ENCODE peak calls at places on chromosomes 13 and 19, in ten cellular contexts. L, O, R, H, P, I, T, S, N and Q are unnamed samples.

GRCh38 chr13:66952507-66952906 is 277.6 kb downstream of the PCDH9 start:
- DNase-seq in L (no peak), O (no peak), R (no peak), H (no peak), P (no peak), I (no peak), T (no peak), S (no peak), N (no peak), Q (no peak)

GRCh38 chr13:21987793-21988192 is 316.9 kb downstream of the FGF9 start:
- DNase-seq in L (no peak), O (no peak), R (no peak), H (no peak), P (no peak), I (no peak), T (no peak), S (no peak), N (no peak), Q (no peak)

GRCh38 chr19:6234527-6234926 is 45.2 kb downstream of the MLLT1 start:
- DNase-seq in L (peak), O (no peak), R (no peak), H (no peak), P (no peak), I (no peak), T (no peak), S (no peak), N (no peak), Q (no peak)

GRCh38 chr13:41099986-41100385 is 32.6 kb downstream of the KBTBD6 start:
- DNase-seq in L (no peak), O (no peak), R (no peak), H (no peak), P (no peak), I (no peak), T (no peak), S (no peak), N (no peak), Q (no peak)

GRCh38 chr13:110826861-110827672 is 87.8 kb downstream of the ANKRD10 start:
- DNase-seq in L (no peak), O (no peak), R (no peak), H (no peak), P (no peak), I (no peak), T (peak), S (no peak), N (no peak), Q (no peak)

GRCh38 chr13:40485611-40486517 is 180.6 kb downstream of the FOXO1 start:
- DNase-seq in L (no peak), O (no peak), R (no peak), H (no peak), P (no peak), I (peak), T (no peak), S (peak), N (no peak), Q (no peak)

GRCh38 chr13:97913206-97913605 is 40.3 kb upstream of the IPO5 start:
- DNase-seq in L (no peak), O (no peak), R (no peak), H (no peak), P (no peak), I (no peak), T (no peak), S (no peak), N (no peak), Q (no peak)

GRCh38 chr13:97914537-97914936 is 38.9 kb upstream of the IPO5 start:
- DNase-seq in L (no peak), O (no peak), R (no peak), H (no peak), P (no peak), I (no peak), T (no peak), S (no peak), N (no peak), Q (no peak)

GRCh38 chr13:60351816-60352215 is 45.2 kb upstream of the TDRD3 start:
- DNase-seq in L (no peak), O (no peak), R (no peak), H (no peak), P (no peak), I (no peak), T (no peak), S (no peak), N (no peak), Q (no peak)

GRCh38 chr19:6677924-6678689 is 8.1 kb upstream of the TNFSF14 start:
- DNase-seq in L (no peak), O (no peak), R (no peak), H (no peak), P (no peak), I (no peak), T (peak), S (peak), N (no peak), Q (no peak)

GRCh38 chr13:26037302-26037701 is 14.5 kb downstream of the SHISA2 start:
- DNase-seq in L (no peak), O (no peak), R (no peak), H (no peak), P (no peak), I (no peak), T (peak), S (no peak), N (no peak), Q (no peak)

GRCh38 chr13:32837307-32837972 is 178.8 kb upstream of the KL start:
- DNase-seq in L (no peak), O (no peak), R (no peak), H (no peak), P (no peak), I (no peak), T (no peak), S (no peak), N (no peak), Q (no peak)

GRCh38 chr13:79659161-79659560 is 178.2 kb downstream of the NDFIP2 start:
- DNase-seq in L (no peak), O (no peak), R (no peak), H (no peak), P (peak), I (no peak), T (no peak), S (no peak), N (no peak), Q (no peak)

GRCh38 chr19:38647368-38647965 is at the start of gene ACTN4:
- DNase-seq in L (peak), O (peak), R (peak), H (peak), P (peak), I (peak), T (peak), S (peak), N (peak), Q (peak)

GRCh38 chr13:63408227-63409202 is 1992.9 kb upstream of the PCDH20 start:
- DNase-seq in L (no peak), O (no peak), R (no peak), H (no peak), P (no peak), I (no peak), T (no peak), S (no peak), N (no peak), Q (no peak)

GRCh38 chr13:86201477-86201876 is 402.3 kb upstream of the SLITRK6 start:
- DNase-seq in L (no peak), O (no peak), R (no peak), H (no peak), P (no peak), I (no peak), T (no peak), S (no peak), N (no peak), Q (no peak)

GRCh38 chr13:59643906-59644626 is 519.7 kb downstream of the DIAPH3 start:
- DNase-seq in L (no peak), O (no peak), R (no peak), H (no peak), P (no peak), I (no peak), T (no peak), S (no peak), N (no peak), Q (no peak)

GRCh38 chr19:5263615-5264014 is 77.0 kb downstream of the PTPRS start:
- DNase-seq in L (no peak), O (no peak), R (no peak), H (no peak), P (no peak), I (no peak), T (no peak), S (no peak), N (no peak), Q (no peak)

GRCh38 chr19:39126593-39127187 is 1.1 kb downstream of the PAK4 start:
- DNase-seq in L (no peak), O (peak), R (no peak), H (peak), P (no peak), I (no peak), T (peak), S (no peak), N (no peak), Q (no peak)

GRCh38 chr19:47726467-47726866 is 13.2 kb downstream of the EHD2 start:
- DNase-seq in L (no peak), O (no peak), R (no peak), H (no peak), P (no peak), I (no peak), T (no peak), S (no peak), N (no peak), Q (no peak)

GRCh38 chr19:4399871-4400768 is at the start of gene SH3GL1:
- DNase-seq in L (peak), O (peak), R (peak), H (peak), P (peak), I (peak), T (peak), S (peak), N (peak), Q (peak)

GRCh38 chr13:63026285-63026797 is 1610.7 kb upstream of the PCDH20 start:
- DNase-seq in L (no peak), O (no peak), R (no peak), H (no peak), P (no peak), I (no peak), T (no peak), S (no peak), N (no peak), Q (no peak)

GRCh38 chr13:76884167-76884566 is 2.0 kb downstream of the KCTD12 start:
- DNase-seq in L (no peak), O (peak), R (no peak), H (peak), P (peak), I (no peak), T (peak), S (no peak), N (peak), Q (no peak)

GRCh38 chr13:70889163-70889562 is 780.9 kb upstream of the KLHL1 start:
- DNase-seq in L (no peak), O (no peak), R (no peak), H (no peak), P (no peak), I (no peak), T (no peak), S (no peak), N (no peak), Q (no peak)

GRCh38 chr19:4971424-4971793 is 2.5 kb downstream of the KDM4B start:
- DNase-seq in L (no peak), O (peak), R (no peak), H (no peak), P (no peak), I (no peak), T (peak), S (no peak), N (peak), Q (no peak)

GRCh38 chr13:33349996-33350826 is 64.7 kb upstream of the STARD13 start:
- DNase-seq in L (no peak), O (peak), R (peak), H (peak), P (peak), I (no peak), T (peak), S (no peak), N (peak), Q (no peak)

GRCh38 chr13:72341904-72342303 is 385.5 kb downstream of the MZT1 start:
- DNase-seq in L (no peak), O (no peak), R (no peak), H (no peak), P (no peak), I (no peak), T (no peak), S (no peak), N (no peak), Q (no peak)
- TF ChIP-seq CTCF in L (no peak), O (no peak), R (no peak), H (no peak), P (no peak), I (no peak), T (no peak), S (no peak), N (no peak), Q (no peak)

DNA sequence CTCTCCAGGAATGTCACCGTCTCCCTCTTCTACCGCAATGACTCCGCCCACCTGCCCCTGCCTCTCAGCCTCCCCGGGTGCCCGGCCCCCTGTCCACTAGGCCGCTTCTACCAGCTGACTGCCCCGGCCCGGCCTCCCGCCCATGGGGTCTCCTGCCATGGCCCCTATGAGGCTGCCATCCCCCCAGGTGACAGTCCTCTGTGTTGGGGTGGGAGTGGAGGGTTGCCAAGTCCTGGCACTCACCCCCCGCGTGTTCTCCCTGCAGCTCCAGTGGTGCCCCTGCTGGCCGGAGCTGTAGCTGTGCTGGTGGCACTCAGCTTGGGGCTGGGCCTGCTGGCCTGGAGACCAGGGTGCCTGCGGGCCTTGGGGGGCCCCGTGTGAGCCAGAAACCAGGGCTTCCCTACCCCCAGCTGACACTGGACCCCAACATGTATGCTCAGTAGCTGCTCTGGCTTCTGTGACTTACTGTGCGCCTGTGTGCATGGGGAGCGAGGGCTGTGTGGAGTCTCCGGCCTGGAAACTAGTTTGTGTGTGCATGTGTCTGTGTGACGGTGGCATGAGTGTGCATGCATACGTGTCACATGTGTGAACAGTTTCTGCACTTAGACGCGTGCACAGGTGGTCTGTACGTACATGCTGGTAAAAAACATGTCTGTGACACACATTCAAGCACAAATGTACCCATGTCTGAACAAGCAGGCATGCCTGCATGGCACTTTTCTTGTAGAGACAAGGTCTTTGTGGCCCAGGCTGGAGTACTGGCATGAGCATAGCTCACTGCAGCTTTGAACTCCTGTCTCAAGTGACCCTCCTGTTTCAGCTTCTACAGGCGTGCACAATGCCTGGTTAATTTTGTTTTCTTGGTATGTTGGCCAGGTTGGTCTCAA is 4.8 kb downstream of the ACP4 start:
- DNase-seq in L (no peak), O (peak), R (no peak), H (no peak), P (no peak), I (no peak), T (no peak), S (no peak), N (no peak), Q (no peak)
- TF ChIP-seq CTCF in L (no peak), O (no peak), R (no peak), H (no peak), P (no peak), I (no peak), T (no peak), S (no peak), N (no peak), Q (no peak)

DNA sequence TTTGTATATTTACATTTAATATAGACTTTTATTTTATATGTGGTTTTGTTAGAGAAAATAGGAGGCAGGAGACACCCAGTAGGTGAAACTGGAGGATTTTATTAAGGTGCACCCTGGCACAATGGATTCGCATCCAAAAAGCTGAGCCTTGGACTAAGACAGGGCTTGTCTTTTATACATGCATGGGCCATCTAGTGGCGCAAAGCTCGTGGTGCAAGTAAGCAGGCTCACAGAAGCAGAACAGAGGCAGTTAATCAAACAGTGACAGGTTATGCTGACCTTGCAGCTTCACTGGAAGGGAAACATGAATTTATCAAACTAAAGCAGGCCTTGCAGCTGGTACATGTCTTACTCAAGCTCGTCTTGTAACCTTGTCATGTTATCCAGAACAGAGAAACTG is 58.8 kb upstream of the ZNF681 start:
- DNase-seq in L (no peak), O (peak), R (no peak), H (no peak), P (no peak), I (peak), T (peak), S (peak), N (no peak), Q (no peak)
- TF ChIP-seq CTCF in L (no peak), O (no peak), R (no peak), H (no peak), P (peak), I (peak), T (peak), S (peak), N (no peak), Q (no peak)

GRCh38 chr13:43003729-43004128 is 11.7 kb upstream of the EPSTI1 start:
- DNase-seq in L (no peak), O (no peak), R (no peak), H (no peak), P (no peak), I (no peak), T (no peak), S (no peak), N (no peak), Q (no peak)

GRCh38 chr13:43008591-43008990 is 14.8 kb upstream of the DNAJC15 start:
- DNase-seq in L (no peak), O (no peak), R (no peak), H (no peak), P (no peak), I (no peak), T (no peak), S (no peak), N (no peak), Q (no peak)

GRCh38 chr13:43009506-43009905 is 13.9 kb upstream of the DNAJC15 start:
- DNase-seq in L (no peak), O (no peak), R (no peak), H (no peak), P (no peak), I (no peak), T (no peak), S (no peak), N (no peak), Q (no peak)

GRCh38 chr13:43005460-43006236 is 13.6 kb upstream of the EPSTI1 start:
- DNase-seq in L (no peak), O (no peak), R (no peak), H (no peak), P (no peak), I (no peak), T (no peak), S (no peak), N (no peak), Q (no peak)

DNA sequence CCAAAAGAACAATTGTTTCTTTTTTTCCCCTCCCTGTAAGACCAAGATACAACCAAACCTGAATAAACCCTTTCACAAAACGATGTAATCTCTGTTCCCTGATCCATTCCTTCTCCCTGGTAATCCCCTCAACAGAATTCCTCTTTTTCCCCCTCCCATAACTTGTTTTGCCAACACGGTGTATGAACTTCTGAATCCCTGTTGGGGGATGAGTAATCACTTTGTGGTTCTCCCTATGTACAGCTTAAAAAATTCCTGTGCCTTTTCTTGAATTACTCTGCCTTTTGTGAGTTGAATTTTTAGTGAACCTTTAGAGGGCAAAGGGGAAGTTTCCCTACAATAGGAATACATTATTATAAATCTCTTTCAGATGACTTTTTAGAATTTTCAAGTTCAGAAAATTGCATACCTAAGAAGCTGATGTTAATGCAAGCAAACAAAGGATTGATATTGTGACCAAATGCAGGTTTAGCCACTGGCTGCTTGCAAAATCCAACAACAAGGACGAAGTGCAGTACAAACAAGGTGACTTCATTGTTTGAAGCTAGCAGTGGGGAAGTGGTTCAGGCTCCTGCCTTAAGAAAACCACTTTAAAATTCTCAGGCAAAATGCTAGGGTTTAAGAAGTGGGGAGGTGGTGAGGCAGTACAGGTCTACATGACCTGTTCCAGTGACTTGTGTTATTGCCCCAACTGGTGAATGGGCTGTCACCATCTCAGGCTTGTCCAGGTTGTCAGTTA is 15.0 kb upstream of the EPSTI1 start:
- DNase-seq in L (no peak), O (no peak), R (no peak), H (no peak), P (no peak), I (no peak), T (no peak), S (no peak), N (no peak), Q (no peak)
- TF ChIP-seq CTCF in L (no peak), O (no peak), R (no peak), H (no peak), P (no peak), I (no peak), T (no peak), S (no peak), N (no peak), Q (no peak)

DNA sequence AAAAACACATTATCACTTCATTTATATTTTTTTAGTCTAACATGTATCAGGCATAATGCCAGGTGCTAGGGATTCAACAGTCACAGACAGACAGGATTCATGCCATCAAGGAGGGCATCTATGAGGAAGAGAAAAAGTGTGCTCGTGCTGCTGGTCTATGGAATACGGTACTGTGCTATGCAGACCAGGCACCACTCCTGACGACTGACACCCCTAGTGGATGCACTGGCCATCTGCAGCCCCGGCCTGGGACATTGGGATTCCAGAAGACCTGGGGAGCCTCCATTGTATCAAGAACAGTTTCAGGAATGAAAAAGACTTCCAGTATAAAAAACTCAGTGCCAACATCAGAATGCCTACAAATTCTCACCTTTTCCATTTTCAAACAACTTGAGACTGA is 94.0 kb downstream of the KLF12 start:
- DNase-seq in L (peak), O (peak), R (no peak), H (no peak), P (peak), I (peak), T (peak), S (no peak), N (peak), Q (no peak)
- TF ChIP-seq CTCF in L (peak), O (peak), R (peak), H (peak), P (peak), I (peak), T (peak), S (peak), N (peak), Q (no peak)

GRCh38 chr19:28258794-28259193 is 954.2 kb downstream of the UQCRFS1 start:
- DNase-seq in L (no peak), O (no peak), R (no peak), H (no peak), P (no peak), I (no peak), T (no peak), S (no peak), N (no peak), Q (no peak)

DNA sequence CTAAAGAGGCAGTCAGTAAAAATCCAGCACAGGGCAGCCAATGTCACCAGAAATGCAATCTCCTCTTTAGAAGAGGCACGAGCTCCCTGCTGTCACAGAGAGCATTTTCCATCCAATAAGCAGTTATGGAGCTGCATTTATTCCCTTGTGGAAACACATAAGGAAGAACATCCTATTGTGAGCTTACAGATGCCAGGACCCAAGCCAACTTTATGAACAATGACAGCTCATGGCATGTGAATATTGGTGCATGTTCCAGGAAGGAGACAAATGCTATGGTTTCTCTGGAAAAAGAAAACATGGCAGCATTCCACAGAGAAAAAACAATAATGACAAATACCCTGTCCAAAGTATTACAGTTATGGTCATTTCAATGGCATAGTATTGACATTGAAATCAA is 955.6 kb downstream of the UQCRFS1 start:
- DNase-seq in L (no peak), O (no peak), R (no peak), H (no peak), P (no peak), I (no peak), T (no peak), S (no peak), N (no peak), Q (no peak)
- TF ChIP-seq CTCF in L (no peak), O (no peak), R (no peak), H (no peak), P (no peak), I (no peak), T (no peak), S (no peak), N (no peak), Q (no peak)

GRCh38 chr13:112078216-112078615 is 11.3 kb downstream of the SOX1 start:
- DNase-seq in L (no peak), O (no peak), R (no peak), H (no peak), P (no peak), I (no peak), T (no peak), S (no peak), N (no peak), Q (no peak)
- TF ChIP-seq CTCF in L (no peak), O (no peak), R (no peak), H (no peak), P (no peak), I (no peak), T (no peak), S (no peak), N (no peak), Q (no peak)